ENCODE peak calls at places on chromosomes 5 and 9, in eight cellular contexts. U is ovary, E is lower lobe of right lung, T is endothelial cell of umbilical vein, R is cardiac muscle cell, Z is left lung, X is lung, Q is pancreas. K is an unnamed sample. For H3K4me1, the result is how much of the 10 kb centered on the place peaks cover.

GRCh38 chr9:127418037-127418471 is 6.1 kb upstream of the ZNF79 start:
- DNase-seq in U (no peak), E (no peak), T (peak), R (peak), Z (no peak), X (no peak), Q (no peak), K (peak)

GRCh38 chr5:180494510-180495181 is 467 bp downstream of the CNOT6 start:
- DNase-seq in U (peak), E (peak), T (peak), R (peak), Z (peak), X (peak), Q (peak), K (no peak)

GRCh38 chr5:386432-387341 is 56.3 kb upstream of the EXOC3 start:
- DNase-seq in U (peak), E (no peak), T (no peak), R (no peak), Z (no peak), X (no peak), Q (peak), K (no peak)

GRCh38 chr5:123511648-123512605 is at the start of gene CSNK1G3:
- DNase-seq in U (peak), E (peak), T (peak), R (peak), Z (peak), X (peak), Q (peak), K (peak)

GRCh38 chr5:149429839-149430721 is 51.0 kb upstream of the IL17B start:
- DNase-seq in U (peak), E (peak), T (peak), R (peak), Z (no peak), X (peak), Q (no peak), K (no peak)

GRCh38 chr5:72156921-72157320 is 49.6 kb downstream of the MAP1B start:
- DNase-seq in U (no peak), E (no peak), T (peak), R (no peak), Z (no peak), X (no peak), Q (no peak), K (no peak)

GRCh38 chr5:73591102-73591695 is 25.7 kb downstream of the UTP15 start:
- DNase-seq in U (peak), E (no peak), T (peak), R (peak), Z (no peak), X (peak), Q (no peak), K (peak)

GRCh38 chr9:86763795-86764194 is 183.5 kb downstream of the GAS1 start:
- DNase-seq in U (no peak), E (no peak), T (no peak), R (no peak), Z (no peak), X (no peak), Q (no peak), K (no peak)

GRCh38 chr9:18473551-18474279 is at the start of gene ADAMTSL1:
- DNase-seq in U (no peak), E (no peak), T (peak), R (peak), Z (no peak), X (peak), Q (no peak), K (peak)

GRCh38 chr9:16867571-16868311 is 2.7 kb downstream of the BNC2 start:
- DNase-seq in U (peak), E (no peak), T (peak), R (no peak), Z (no peak), X (no peak), Q (no peak), K (no peak)

GRCh38 chr5:31965227-31965626 is 208.9 kb downstream of the GOLPH3 start:
- DNase-seq in U (no peak), E (no peak), T (no peak), R (no peak), Z (no peak), X (no peak), Q (no peak), K (peak)

GRCh38 chr5:66230551-66230950 is 86.5 kb downstream of the SREK1 start:
- DNase-seq in U (no peak), E (no peak), T (peak), R (no peak), Z (no peak), X (no peak), Q (no peak), K (no peak)

GRCh38 chr5:146948666-146949065 is 70.1 kb upstream of the PPP2R2B start:
- DNase-seq in U (no peak), E (no peak), T (no peak), R (no peak), Z (no peak), X (no peak), Q (no peak), K (no peak)

GRCh38 chr5:36734422-36734821 is 128.0 kb downstream of the SLC1A3 start:
- DNase-seq in U (no peak), E (no peak), T (no peak), R (peak), Z (no peak), X (no peak), Q (no peak), K (no peak)

GRCh38 chr5:131280417-131280816 is 16.6 kb downstream of the CDC42SE2 start:
- DNase-seq in U (no peak), E (no peak), T (no peak), R (no peak), Z (no peak), X (no peak), Q (no peak), K (no peak)

GRCh38 chr9:127561491-127562270 is 50.4 kb upstream of the STXBP1 start:
- DNase-seq in U (peak), E (peak), T (peak), R (no peak), Z (peak), X (peak), Q (peak), K (no peak)

GRCh38 chr5:95623706-95624105 is 3.8 kb downstream of the GPR150 start:
- DNase-seq in U (no peak), E (no peak), T (no peak), R (no peak), Z (no peak), X (no peak), Q (no peak), K (no peak)

GRCh38 chr5:95624368-95624767 is 4.5 kb downstream of the GPR150 start:
- DNase-seq in U (no peak), E (no peak), T (no peak), R (no peak), Z (no peak), X (no peak), Q (no peak), K (no peak)

GRCh38 chr5:95620030-95620869 is at the start of gene GPR150:
- DNase-seq in U (no peak), E (peak), T (peak), R (peak), Z (peak), X (peak), Q (peak), K (no peak)

GRCh38 chr5:95620870-95621838 is 1.3 kb downstream of the GPR150 start:
- DNase-seq in U (no peak), E (peak), T (peak), R (peak), Z (peak), X (no peak), Q (peak), K (no peak)

GRCh38 chr5:95621839-95622629 is 2.1 kb downstream of the GPR150 start:
- DNase-seq in U (no peak), E (no peak), T (no peak), R (no peak), Z (no peak), X (no peak), Q (no peak), K (no peak)
- H3K4me3 ChIP-seq in U (no peak), E (peak), T (no peak), R (no peak), Z (no peak), X (no peak), Q (peak), K (no peak)

GRCh38 chr5:8710426-8710930 is 835.4 kb downstream of the SEMA5A start:
- DNase-seq in U (no peak), E (no peak), T (no peak), R (no peak), Z (no peak), X (no peak), Q (no peak), K (no peak)
- H3K4me1 ChIP-seq in U (under half), E (under half), T (under half), R (under half), Z (under half), X (under half), Q (under half), K (under half)

GRCh38 chr9:111298111-111298510 is 31.9 kb downstream of the OR2K2 start:
- DNase-seq in U (no peak), E (no peak), T (no peak), R (no peak), Z (no peak), X (no peak), Q (no peak), K (no peak)

GRCh38 chr9:111301195-111301594 is 28.8 kb downstream of the OR2K2 start:
- DNase-seq in U (no peak), E (no peak), T (no peak), R (no peak), Z (no peak), X (no peak), Q (no peak), K (no peak)

GRCh38 chr9:111300140-111300735 is 29.8 kb downstream of the OR2K2 start:
- DNase-seq in U (no peak), E (no peak), T (no peak), R (no peak), Z (no peak), X (no peak), Q (no peak), K (no peak)

GRCh38 chr9:111297061-111297824 is 32.8 kb downstream of the OR2K2 start:
- DNase-seq in U (no peak), E (no peak), T (no peak), R (no peak), Z (no peak), X (no peak), Q (no peak), K (no peak)

GRCh38 chr9:111298831-111299603 is 31.0 kb downstream of the OR2K2 start:
- DNase-seq in U (no peak), E (no peak), T (peak), R (peak), Z (no peak), X (no peak), Q (no peak), K (peak)
- H3K4me3 ChIP-seq in U (no peak), E (no peak), T (no peak), R (no peak), Z (no peak), X (no peak), Q (no peak), K (no peak)

GRCh38 chr9:94948567-94949235 is 222.2 kb downstream of the AOPEP start:
- DNase-seq in U (no peak), E (no peak), T (no peak), R (no peak), Z (no peak), X (no peak), Q (no peak), K (no peak)
- H3K4me1 ChIP-seq in U (under half), E (under half), T (under half), R (under half), Z (under half), X (under half), Q (under half), K (under half)

GRCh38 chr9:38255599-38255998 is 136.9 kb upstream of the ALDH1B1 start:
- DNase-seq in U (no peak), E (no peak), T (no peak), R (no peak), Z (no peak), X (no peak), Q (no peak), K (no peak)
- H3K4me3 ChIP-seq in U (no peak), E (no peak), T (no peak), R (no peak), Z (no peak), X (no peak), Q (no peak), K (no peak)

DNA sequence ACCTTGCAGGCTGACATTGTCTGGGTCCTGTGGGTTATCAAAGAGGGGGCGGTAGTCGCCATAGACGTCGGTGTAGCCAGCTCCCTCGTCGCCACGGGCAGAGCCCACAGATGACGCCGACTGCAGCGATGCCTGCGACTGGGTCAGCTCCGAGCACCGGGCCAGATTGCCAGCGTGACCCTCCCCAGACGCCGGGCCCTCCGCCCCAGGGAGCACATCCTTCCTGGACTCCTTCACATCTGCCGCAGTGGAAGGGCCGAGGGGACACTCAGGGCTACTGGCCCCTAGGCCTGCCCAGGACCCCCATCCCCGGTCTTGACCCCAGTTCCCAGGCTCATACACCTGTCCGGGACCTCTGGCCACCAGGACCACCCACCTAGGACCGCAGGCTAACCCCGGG is 13.9 kb downstream of the ABCA2 start:
- DNase-seq in U (no peak), E (no peak), T (no peak), R (no peak), Z (no peak), X (no peak), Q (no peak), K (no peak)
- H3K4me1 ChIP-seq in U (under half), E (under half), T (under half), R (under half), Z (under half), X (under half), Q (under half), K (under half)

GRCh38 chr9:130328349-130328801 is 62.8 kb downstream of the HMCN2 start:
- DNase-seq in U (peak), E (no peak), T (no peak), R (no peak), Z (no peak), X (peak), Q (no peak), K (no peak)
- H3K4me3 ChIP-seq in U (peak), E (no peak), T (no peak), R (no peak), Z (no peak), X (no peak), Q (no peak), K (no peak)

DNA sequence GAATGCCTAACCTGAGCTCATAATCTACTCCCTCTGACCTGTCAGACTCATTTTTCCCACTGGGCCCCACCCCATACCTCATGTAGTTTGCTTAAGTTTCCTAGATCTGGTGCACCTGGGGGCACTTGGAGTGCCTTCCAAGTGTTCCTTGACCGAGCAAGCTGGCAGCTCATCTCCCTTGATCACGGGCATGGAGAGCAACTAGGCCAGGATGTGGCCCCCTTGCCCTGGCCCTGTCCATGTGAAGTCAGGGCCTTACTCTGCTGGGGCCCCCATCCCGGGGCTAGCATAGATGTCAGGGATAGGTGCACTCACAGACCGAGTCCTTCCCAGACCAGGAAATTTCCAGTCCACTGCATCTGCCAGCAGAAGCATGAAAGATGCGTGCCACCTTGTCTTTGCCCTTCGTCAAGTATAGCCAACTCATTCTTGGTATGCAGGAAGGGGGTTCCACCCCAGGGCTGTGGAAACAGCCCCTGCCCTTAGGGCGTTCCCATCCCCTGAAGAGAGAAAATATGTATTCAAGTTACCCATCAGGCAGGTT is 41.9 kb downstream of the SLC22A5 start:
- DNase-seq in U (no peak), E (no peak), T (no peak), R (no peak), Z (no peak), X (no peak), Q (no peak), K (no peak)
- H3K4me1 ChIP-seq in U (under half), E (half or more), T (under half), R (under half), Z (half or more), X (under half), Q (under half), K (under half)

K was measured in iPS DF 6.9.